ENCODE peak calls at places on chromosomes 1 and 21, in five cellular contexts. S, Y, M, L and T are unnamed samples.

GRCh38 chr1:174230399-174230798 is 71.1 kb downstream of the RABGAP1L start:
- DNase-seq in S (no peak), Y (peak), M (no peak), L (no peak), T (no peak)

GRCh38 chr1:115924730-115925129 is 51.6 kb upstream of the SLC22A15 start:
- DNase-seq in S (no peak), Y (no peak), M (no peak), L (no peak), T (no peak)

GRCh38 chr1:6957341-6957740 is 172.1 kb downstream of the CAMTA1 start:
- DNase-seq in S (no peak), Y (no peak), M (no peak), L (no peak), T (no peak)

GRCh38 chr21:41153443-41153842 is 14.5 kb upstream of the BACE2 start:
- DNase-seq in S (no peak), Y (no peak), M (no peak), L (no peak), T (no peak)

GRCh38 chr1:229557913-229558414 is 543 bp downstream of the ABCB10 start:
- DNase-seq in S (peak), Y (peak), M (peak), L (no peak), T (no peak)

GRCh38 chr1:26828352-26829093 is 2.0 kb downstream of the ZDHHC18 start:
- DNase-seq in S (peak), Y (no peak), M (peak), L (no peak), T (no peak)

GRCh38 chr1:159924025-159924790 is 1.1 kb downstream of the TAGLN2 start:
- DNase-seq in S (peak), Y (peak), M (peak), L (peak), T (no peak)

GRCh38 chr1:209527993-209528392 is 55.5 kb upstream of the CAMK1G start:
- DNase-seq in S (peak), Y (no peak), M (no peak), L (peak), T (no peak)

GRCh38 chr1:26696645-26697440 is 1.0 kb downstream of the ARID1A start:
- DNase-seq in S (peak), Y (peak), M (peak), L (no peak), T (no peak)

GRCh38 chr1:39649786-39650185 is 10.3 kb upstream of the HEYL start:
- DNase-seq in S (no peak), Y (no peak), M (no peak), L (no peak), T (no peak)

GRCh38 chr1:23483327-23484252 is at the start of gene ASAP3:
- DNase-seq in S (peak), Y (peak), M (peak), L (no peak), T (no peak)

GRCh38 chr1:171107969-171108368 is 17.3 kb downstream of the FMO3 start:
- DNase-seq in S (no peak), Y (no peak), M (no peak), L (no peak), T (no peak)

GRCh38 chr1:154869351-154870116 is 547 bp downstream of the KCNN3 start:
- DNase-seq in S (no peak), Y (peak), M (no peak), L (no peak), T (no peak)

GRCh38 chr1:54952950-54953718 is 27.3 kb upstream of the TMEM61 start:
- DNase-seq in S (no peak), Y (peak), M (no peak), L (no peak), T (no peak)

GRCh38 chr1:182707116-182707515 is 22.7 kb upstream of the RGS8 start:
- DNase-seq in S (peak), Y (peak), M (no peak), L (no peak), T (no peak)

GRCh38 chr1:113531321-113531720 is 141.0 kb downstream of the MAGI3 start:
- DNase-seq in S (no peak), Y (no peak), M (no peak), L (no peak), T (no peak)

GRCh38 chr1:225766967-225767413 is 10.6 kb upstream of the SRP9 start:
- DNase-seq in S (peak), Y (peak), M (peak), L (no peak), T (peak)

GRCh38 chr1:232221790-232222499 is 408.0 kb downstream of the SIPA1L2 start:
- DNase-seq in S (no peak), Y (no peak), M (no peak), L (peak), T (peak)

GRCh38 chr1:18526436-18527275 is 45.9 kb downstream of the KLHDC7A start:
- DNase-seq in S (no peak), Y (no peak), M (peak), L (no peak), T (no peak)

GRCh38 chr1:173489149-173489600 is 12.0 kb downstream of the PRDX6 start:
- DNase-seq in S (no peak), Y (peak), M (no peak), L (no peak), T (no peak)

GRCh38 chr21:31498985-31499384 is 154.9 kb upstream of the TIAM1 start:
- DNase-seq in S (no peak), Y (no peak), M (no peak), L (no peak), T (no peak)
- TF ChIP-seq CTCF in S (no peak), Y (no peak), M (no peak), L (no peak), T (no peak)

GRCh38 chr21:44574457-44575306 is 1.2 kb downstream of the KRTAP10-4 start:
- DNase-seq in S (peak), Y (no peak), M (peak), L (no peak), T (no peak)

GRCh38 chr21:44571296-44571695 is 2.2 kb upstream of the KRTAP10-4 start:
- DNase-seq in S (no peak), Y (no peak), M (no peak), L (no peak), T (no peak)

GRCh38 chr21:44572959-44573583 is 458 bp upstream of the KRTAP10-4 start:
- DNase-seq in S (no peak), Y (no peak), M (peak), L (no peak), T (no peak)

GRCh38 chr21:44569861-44570517 is 3.5 kb upstream of the KRTAP10-4 start:
- DNase-seq in S (no peak), Y (no peak), M (peak), L (no peak), T (no peak)

DNA sequence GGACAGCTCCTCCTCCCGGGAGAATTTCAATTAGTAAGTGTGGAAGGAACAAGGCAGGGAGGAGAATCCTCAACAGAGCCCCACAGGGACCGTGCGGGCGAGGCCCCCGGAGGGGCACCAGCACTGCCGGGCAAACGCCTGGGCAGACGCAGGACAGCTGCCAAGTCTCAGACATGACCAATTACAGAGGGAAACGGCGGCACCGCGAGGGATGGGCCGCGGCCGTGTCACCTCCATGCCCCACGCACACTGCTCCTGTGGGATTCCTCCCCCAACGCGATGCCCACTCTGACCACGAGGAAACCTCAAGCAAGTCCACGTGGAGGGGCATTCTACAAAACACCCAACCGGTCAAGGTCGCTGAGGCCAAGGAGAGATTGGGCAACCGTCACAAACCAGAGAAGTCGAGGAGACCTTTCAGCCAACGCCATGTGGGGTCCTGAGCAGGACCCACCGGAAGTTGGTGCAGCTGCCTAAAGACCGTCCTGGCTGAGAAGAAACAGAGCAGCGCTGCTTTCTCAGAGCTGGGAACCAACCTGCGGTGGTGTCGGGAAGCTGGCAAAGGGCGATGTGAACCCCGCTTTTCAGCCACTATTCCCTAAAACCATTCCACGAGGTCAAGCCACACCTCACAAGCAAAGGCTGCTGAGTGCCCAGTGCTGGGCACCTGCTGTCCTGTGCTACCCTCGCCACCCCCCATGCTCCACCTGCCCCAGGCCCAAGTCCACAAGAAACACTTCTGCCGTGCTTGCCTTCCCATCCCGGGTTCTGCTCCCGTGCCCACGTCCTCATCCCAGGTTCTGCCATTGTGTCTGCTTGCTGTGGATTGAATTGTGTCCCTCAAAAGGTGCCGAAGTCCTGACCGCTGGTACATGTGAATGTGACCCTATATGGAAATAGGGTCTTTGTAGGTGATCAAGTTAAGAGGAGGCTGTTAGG is 1.4 kb upstream of the KRTAP10-4 start:
- DNase-seq in S (no peak), Y (no peak), M (peak), L (no peak), T (no peak)
- H3K4me3 ChIP-seq in S (no peak), Y (no peak), M (no peak), L (no peak), T (no peak)

DNA sequence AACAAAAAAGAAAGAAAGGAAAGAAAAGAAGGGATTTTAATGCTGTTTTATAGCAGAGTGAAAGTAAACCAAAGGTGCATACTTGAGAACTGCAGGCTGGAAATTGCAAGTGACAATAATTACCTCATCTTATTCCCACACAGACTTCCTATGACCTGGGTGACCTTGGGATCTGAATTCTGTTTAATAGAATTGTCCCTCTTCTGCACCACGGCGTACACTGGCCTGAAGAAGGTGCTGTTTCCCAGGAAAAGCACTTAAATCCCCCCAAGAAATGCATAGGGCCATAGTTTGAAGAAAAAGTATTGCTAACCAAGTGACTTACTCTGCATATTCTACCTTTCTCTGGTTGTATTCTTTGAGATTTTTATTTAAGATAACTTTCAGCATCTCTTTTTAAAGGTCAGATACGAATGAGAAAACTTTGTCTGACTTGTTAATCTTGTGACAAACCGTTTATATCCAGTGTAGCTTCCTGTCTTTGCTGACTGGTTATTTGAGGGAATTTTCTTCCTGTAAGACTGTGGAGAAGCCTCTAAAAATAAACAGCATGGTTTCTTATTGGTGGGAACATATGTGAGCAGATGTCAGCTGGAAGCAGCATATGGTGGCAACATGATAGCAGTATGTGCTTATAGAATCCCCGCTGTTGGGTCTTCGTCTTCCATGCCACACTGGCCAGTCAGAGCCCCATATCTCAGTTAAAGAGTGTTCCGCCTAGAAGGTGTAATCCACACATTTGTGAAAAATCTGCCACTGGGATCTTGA is 16.3 kb downstream of the TGFB2 start:
- DNase-seq in S (no peak), Y (peak), M (no peak), L (no peak), T (no peak)
- TF ChIP-seq CTCF in S (no peak), Y (peak), M (no peak), L (peak), T (peak)

DNA sequence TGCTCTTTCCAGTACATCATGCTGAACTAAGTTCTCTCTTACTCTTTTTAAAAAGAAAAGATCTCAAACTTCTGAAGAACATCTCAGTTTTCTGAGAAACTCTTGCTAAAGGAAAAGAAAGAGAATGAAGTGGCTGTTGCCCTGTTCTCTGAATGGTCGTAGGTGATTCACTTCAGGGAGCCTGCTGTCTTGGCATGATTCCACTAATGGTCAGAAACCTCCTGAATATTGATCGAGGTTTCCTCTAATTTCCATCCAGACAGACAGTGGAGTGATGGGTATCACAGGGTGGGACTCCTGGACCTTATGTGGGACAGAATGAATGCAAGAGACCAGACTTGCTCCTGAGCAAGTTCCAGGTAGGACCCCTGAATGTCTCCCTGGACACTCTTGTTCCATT is 2.5 kb downstream of the FCRL2 start:
- DNase-seq in S (no peak), Y (no peak), M (no peak), L (no peak), T (no peak)
- H3K4me3 ChIP-seq in S (no peak), Y (no peak), M (no peak), L (no peak), T (no peak)

DNA sequence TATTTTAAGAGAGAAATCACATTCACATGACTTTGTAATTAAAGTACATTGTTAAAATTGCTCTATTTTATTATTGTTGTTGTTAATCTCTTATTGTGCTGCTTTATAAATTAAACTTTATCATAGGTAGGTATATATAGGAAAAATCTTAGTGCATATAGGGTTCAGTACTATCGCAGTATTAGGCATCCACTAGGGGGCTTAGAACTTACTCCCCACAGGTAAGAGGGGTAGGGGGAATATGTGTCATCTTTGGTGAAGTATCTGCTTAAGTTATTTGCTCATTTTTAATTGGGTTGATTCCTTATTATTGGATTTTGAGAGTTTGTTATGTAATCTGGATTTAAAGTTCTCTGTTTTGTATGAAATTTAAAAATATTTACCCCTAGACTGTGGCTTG is 385.2 kb downstream of the DUSP10 start:
- DNase-seq in S (no peak), Y (no peak), M (no peak), L (no peak), T (no peak)
- TF ChIP-seq CTCF in S (no peak), Y (no peak), M (no peak), L (peak), T (no peak)

DNA sequence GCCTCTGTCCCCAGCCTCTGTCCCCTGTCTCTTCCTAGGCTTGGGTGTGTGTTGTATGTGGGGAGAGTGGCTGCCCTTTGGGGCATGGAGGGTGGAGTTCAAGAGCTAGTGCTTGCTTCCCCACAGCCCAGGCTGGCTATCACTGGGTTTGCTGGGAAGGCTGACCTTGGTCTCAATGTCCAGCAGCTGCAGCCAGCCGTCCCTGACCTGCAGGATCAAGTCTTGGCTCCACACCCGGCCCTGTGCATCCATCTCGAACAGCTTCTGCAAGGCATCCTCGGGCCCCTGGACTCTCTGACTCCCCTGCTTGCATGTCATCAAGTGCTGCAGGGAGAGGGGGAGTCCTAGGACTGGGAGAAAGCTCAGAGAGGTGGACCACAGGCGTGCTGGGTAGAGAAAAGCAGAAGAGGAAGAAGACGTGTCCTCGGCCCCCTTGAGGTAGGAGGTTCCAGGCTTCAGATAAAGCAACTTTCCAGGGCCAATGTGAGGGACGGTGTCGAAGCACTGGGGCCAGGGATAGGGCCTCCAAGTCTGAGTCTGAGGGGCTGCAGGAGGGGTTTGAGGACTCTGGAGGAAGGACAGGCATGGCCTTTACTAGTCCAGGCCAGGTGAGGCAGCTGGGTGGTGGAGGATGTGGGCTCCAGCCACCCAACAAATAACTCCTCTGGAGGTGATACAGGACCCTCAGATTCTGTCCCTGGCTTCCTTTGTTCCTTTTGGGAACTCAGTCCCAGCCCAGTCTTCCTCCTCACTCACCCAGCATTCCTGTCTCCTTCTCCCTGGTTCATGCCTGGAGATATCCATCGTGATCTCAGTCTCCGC is 4.0 kb downstream of the EPS8L3 start:
- DNase-seq in S (peak), Y (no peak), M (peak), L (no peak), T (no peak)
- H3K4me3 ChIP-seq in S (no peak), Y (no peak), M (no peak), L (no peak), T (no peak)

DNA sequence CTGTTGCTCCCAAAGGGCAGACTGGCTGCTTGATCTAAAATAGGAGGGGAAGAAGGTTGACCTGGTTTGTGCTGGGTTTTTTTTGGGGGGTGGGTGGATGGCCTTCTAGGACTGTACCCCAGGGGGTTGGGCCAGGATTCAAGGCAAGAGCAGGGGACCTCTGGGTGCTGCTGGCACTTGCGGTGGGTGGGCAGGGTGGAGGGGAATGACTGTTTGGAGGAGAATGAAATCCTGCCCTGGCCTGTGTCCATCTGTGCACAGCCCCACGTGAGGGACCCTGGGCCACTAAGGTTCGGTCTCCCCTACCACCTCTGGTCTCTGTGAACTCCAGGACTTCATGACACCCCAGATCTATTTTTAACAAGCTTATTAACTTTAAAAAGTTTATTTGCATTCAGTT is 414.2 kb downstream of the PTPRU start:
- DNase-seq in S (no peak), Y (no peak), M (peak), L (no peak), T (no peak)
- TF ChIP-seq CTCF in S (no peak), Y (no peak), M (no peak), L (no peak), T (no peak)

DNA sequence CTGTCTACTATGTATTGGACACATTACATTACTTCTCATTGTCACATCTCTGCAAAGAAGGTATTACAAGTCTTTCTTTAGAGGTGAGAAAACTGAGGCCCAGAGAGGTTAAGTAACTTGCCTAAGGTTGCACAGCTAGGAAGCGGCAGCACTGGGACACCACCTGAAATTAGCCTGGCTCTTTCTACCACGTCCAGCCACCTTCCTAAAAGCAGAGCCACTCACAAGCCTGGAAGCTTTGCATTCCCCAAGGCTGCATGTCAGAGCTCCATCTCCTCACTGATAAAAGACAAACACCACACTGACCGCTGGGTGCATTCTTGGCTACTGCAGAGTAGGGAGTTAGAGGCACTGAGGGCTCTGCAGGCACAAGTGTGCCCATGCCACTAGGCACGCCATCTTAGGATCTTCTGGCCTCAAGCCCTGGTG is 2.4 kb downstream of the CD247 start:
- DNase-seq in S (no peak), Y (no peak), M (no peak), L (no peak), T (no peak)
- H3K4me3 ChIP-seq in S (peak), Y (no peak), M (peak), L (no peak), T (no peak)